ENCODE peak calls at places on chromosomes 3 and 15, in seven cellular contexts. V, D, X, L, B, M and P are unnamed samples.

GRCh38 chr3:29440321-29441019 is 159.6 kb downstream of the RBMS3 start:
- DNase-seq in V (no peak), D (no peak), X (no peak), L (no peak), B (no peak), M (no peak), P (no peak)

GRCh38 chr3:1037631-1038030 is 55.2 kb upstream of the CNTN6 start:
- DNase-seq in V (no peak), D (no peak), X (no peak), L (no peak), B (no peak), M (no peak), P (no peak)

GRCh38 chr3:29677421-29677820 is 396.6 kb downstream of the RBMS3 start:
- DNase-seq in V (no peak), D (no peak), X (no peak), L (no peak), B (no peak), M (peak), P (no peak)

GRCh38 chr3:111299070-111299672 is 227.6 kb downstream of the NECTIN3 start:
- DNase-seq in V (no peak), D (no peak), X (peak), L (no peak), B (no peak), M (peak), P (peak)

GRCh38 chr3:30324587-30324986 is 281.8 kb upstream of the TGFBR2 start:
- DNase-seq in V (no peak), D (no peak), X (no peak), L (no peak), B (no peak), M (peak), P (no peak)

GRCh38 chr3:169241928-169242751 is 421.4 kb downstream of the MECOM start:
- DNase-seq in V (no peak), D (peak), X (peak), L (no peak), B (no peak), M (peak), P (peak)

GRCh38 chr3:111616417-111617105 is 21.4 kb upstream of the ZBED2 start:
- DNase-seq in V (no peak), D (no peak), X (no peak), L (peak), B (no peak), M (peak), P (no peak)

GRCh38 chr15:26561994-26562730 is 210.7 kb downstream of the GABRB3 start:
- DNase-seq in V (no peak), D (no peak), X (no peak), L (no peak), B (no peak), M (no peak), P (no peak)

GRCh38 chr3:87792532-87793321 is 266.1 kb downstream of the CGGBP1 start:
- DNase-seq in V (no peak), D (peak), X (no peak), L (peak), B (no peak), M (peak), P (peak)

GRCh38 chr3:33877187-33877586 is 78.8 kb downstream of the PDCD6IP start:
- DNase-seq in V (no peak), D (no peak), X (no peak), L (no peak), B (no peak), M (no peak), P (no peak)

GRCh38 chr3:48561045-48561736 is 2.4 kb downstream of the UCN2 start:
- DNase-seq in V (peak), D (peak), X (peak), L (no peak), B (no peak), M (peak), P (peak)

GRCh38 chr3:120559228-120560061 is 36.7 kb upstream of the NDUFB4 start:
- DNase-seq in V (peak), D (peak), X (no peak), L (peak), B (no peak), M (peak), P (peak)

GRCh38 chr3:45182915-45183881 is 37.0 kb upstream of the CDCP1 start:
- DNase-seq in V (peak), D (peak), X (no peak), L (no peak), B (no peak), M (peak), P (peak)

GRCh38 chr3:185087419-185087818 is 65.4 kb downstream of the C3orf70 start:
- DNase-seq in V (no peak), D (no peak), X (no peak), L (no peak), B (no peak), M (no peak), P (no peak)